ENCODE peak calls at places on chromosomes 5 and 9, in seven cellular contexts. M is bronchial epithelial cell, T is AG04449, Z is heart right ventricle, W is upper lobe of right lung, D is fibroblast of mammary gland, O is IMR-90. X is an unnamed sample.

GRCh38 chr5:6193315-6193714 is 185.0 kb downstream of the MED10 start:
- DNase-seq in M (no peak), D (no peak), T (no peak), W (no peak), O (no peak), Z (no peak), X (no peak)

GRCh38 chr5:147628054-147628895 is 118.4 kb upstream of the DPYSL3 start:
- DNase-seq in W (no peak), M (peak), Z (peak), D (peak), O (peak), T (no peak), X (peak)

GRCh38 chr5:178793156-178793555 is 62.7 kb upstream of the ZNF354A start:
- DNase-seq in W (peak), M (peak), T (no peak), D (no peak), O (no peak), Z (no peak), X (no peak)

GRCh38 chr5:143601917-143602333 is 198.4 kb upstream of the NR3C1 start:
- DNase-seq in T (no peak), Z (no peak), M (no peak), W (no peak), D (no peak), O (no peak), X (no peak)

GRCh38 chr5:135977375-135977928 is 22.7 kb upstream of the LECT2 start:
- DNase-seq in T (no peak), D (no peak), O (peak), Z (peak), M (peak), W (peak), X (peak)

GRCh38 chr9:126125577-126125976 is 201.1 kb upstream of the MVB12B start:
- DNase-seq in O (no peak), M (no peak), W (no peak), D (no peak), T (no peak), Z (no peak), X (no peak)

GRCh38 chr5:32712463-32713395 is 1.6 kb downstream of the NPR3 start:
- DNase-seq in M (no peak), Z (no peak), D (peak), W (no peak), T (no peak), O (peak), X (no peak)

GRCh38 chr5:121984250-121984649 is 22.5 kb downstream of the SRFBP1 start:
- DNase-seq in W (no peak), O (no peak), M (no peak), Z (no peak), T (no peak), D (no peak), X (no peak)

GRCh38 chr5:13143630-13144029 is 800.9 kb downstream of the DNAH5 start:
- DNase-seq in W (no peak), M (peak), O (no peak), T (no peak), Z (no peak), D (no peak), X (no peak)

GRCh38 chr5:139488269-139488668 is 5.7 kb upstream of the STING1 start:
- DNase-seq in Z (peak), M (no peak), W (no peak), O (no peak), D (no peak), T (no peak), X (no peak)

GRCh38 chr9:134629061-134629585 is 12.5 kb upstream of the COL5A1 start:
- DNase-seq in O (no peak), D (no peak), T (no peak), M (no peak), Z (no peak), W (peak), X (no peak)

GRCh38 chr5:120919017-120919416 is 454.9 kb downstream of the PRR16 start:
- DNase-seq in T (no peak), M (no peak), W (no peak), O (no peak), Z (no peak), D (peak), X (no peak)

GRCh38 chr5:160432815-160433214 is 11.2 kb downstream of the PTTG1 start:
- DNase-seq in D (no peak), Z (no peak), T (no peak), M (no peak), O (no peak), W (no peak), X (no peak)

GRCh38 chr5:37769840-37770239 is 70.0 kb downstream of the GDNF start:
- DNase-seq in O (no peak), M (no peak), D (no peak), T (no peak), W (no peak), Z (no peak), X (no peak)

DNA sequence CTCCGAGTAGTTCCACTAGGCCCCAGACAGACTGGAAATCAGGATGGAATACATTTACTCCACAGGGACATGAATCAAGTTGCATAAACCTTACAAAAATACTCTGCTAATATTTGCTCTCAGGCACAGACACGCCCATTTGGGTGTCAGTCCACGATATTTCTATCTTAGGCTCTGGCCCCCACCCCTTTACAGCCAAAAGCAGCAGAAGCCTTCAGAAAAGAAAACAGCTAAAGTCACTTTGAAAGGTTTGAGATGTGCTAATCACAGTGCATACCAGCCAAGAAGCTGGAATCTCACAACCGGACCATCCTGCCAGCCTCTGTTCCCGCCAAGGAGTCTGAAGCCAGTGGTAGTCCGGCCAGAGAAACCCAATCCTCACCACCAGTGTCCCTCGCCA is 22.6 kb downstream of the PTPN3 start:
- DNase-seq in Z (no peak), O (no peak), W (no peak), M (no peak), T (no peak), D (no peak), X (no peak)
- H3K4me3 ChIP-seq in Z (no peak), O (no peak), W (no peak), M (no peak), T (no peak), D (no peak), X (no peak)

DNA sequence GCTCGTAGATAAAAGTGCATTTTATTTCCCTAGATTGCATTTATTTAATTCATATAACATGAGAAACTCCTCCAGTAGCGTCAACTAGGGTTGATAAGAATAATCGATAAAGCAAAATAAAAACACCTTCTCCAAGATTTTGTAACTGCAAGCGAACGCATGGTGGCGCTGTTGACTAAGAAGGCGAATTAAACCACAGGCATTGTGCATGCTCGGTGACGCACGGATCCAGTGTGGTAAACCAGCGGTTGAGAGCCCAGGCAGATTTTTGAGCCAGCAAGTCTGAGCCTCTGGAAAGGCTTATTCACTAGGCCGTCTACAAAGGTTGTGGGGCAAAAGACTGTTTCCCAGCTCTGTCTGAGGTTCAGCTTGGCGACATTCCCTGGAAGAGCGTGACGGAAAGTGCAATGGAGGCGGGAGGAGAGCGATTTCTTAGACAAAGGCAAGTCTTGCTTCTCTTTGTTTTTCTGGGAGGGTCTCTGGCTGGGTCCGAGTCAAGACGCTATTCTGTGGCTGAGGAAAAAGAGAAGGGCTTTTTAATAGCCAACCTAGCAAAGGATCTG is at the start of gene PCDHB3:
- DNase-seq in W (peak), Z (peak), O (peak), T (no peak), D (peak), M (peak), X (peak)
- TF ChIP-seq CTCF in W (peak), Z (peak), O (peak), T (no peak), D (peak), M (peak), X (no peak)

GRCh38 chr9:14309403-14309802 is 4.5 kb downstream of the NFIB start:
- DNase-seq in M (peak), Z (no peak), D (peak), O (peak), W (no peak), T (no peak), X (peak)
- H3K4me3 ChIP-seq in M (peak), Z (peak), D (no peak), O (no peak), W (peak), T (no peak), X (peak)

GRCh38 chr5:129356846-129357245 is 103.3 kb upstream of the ADAMTS19 start:
- DNase-seq in W (no peak), M (no peak), T (no peak), Z (no peak), D (peak), O (no peak), X (no peak)

GRCh38 chr5:129358069-129358468 is 102.0 kb upstream of the ADAMTS19 start:
- DNase-seq in Z (no peak), D (no peak), W (no peak), M (no peak), T (no peak), O (no peak), X (no peak)

GRCh38 chr5:129363991-129364390 is 96.1 kb upstream of the ADAMTS19 start:
- DNase-seq in O (no peak), M (no peak), T (no peak), D (no peak), Z (no peak), W (no peak), X (no peak)

GRCh38 chr5:129361441-129362025 is 98.6 kb upstream of the ADAMTS19 start:
- DNase-seq in D (peak), T (no peak), Z (no peak), M (peak), W (no peak), O (peak), X (peak)

GRCh38 chr5:129359450-129359849 is 100.6 kb upstream of the ADAMTS19 start:
- DNase-seq in D (no peak), Z (no peak), W (no peak), M (peak), T (no peak), O (no peak), X (no peak)
- TF ChIP-seq CTCF in D (no peak), Z (no peak), W (no peak), M (no peak), T (no peak), O (no peak), X (no peak)

GRCh38 chr9:137410891-137411249 is 12.1 kb downstream of the EXD3 start:
- DNase-seq in O (no peak), D (no peak), T (no peak), W (no peak), Z (no peak), M (no peak), X (no peak)

GRCh38 chr9:137411670-137412380 is 11.1 kb downstream of the EXD3 start:
- DNase-seq in M (peak), T (no peak), O (peak), Z (peak), W (peak), D (peak), X (peak)

GRCh38 chr9:137409515-137409914 is 13.4 kb downstream of the EXD3 start:
- DNase-seq in T (no peak), M (no peak), O (no peak), D (no peak), Z (no peak), W (no peak), X (no peak)

GRCh38 chr9:137412431-137412830 is 10.5 kb downstream of the EXD3 start:
- DNase-seq in T (no peak), D (peak), O (peak), W (no peak), Z (no peak), M (no peak), X (no peak)

GRCh38 chr9:137411260-137411659 is 11.7 kb downstream of the EXD3 start:
- DNase-seq in O (no peak), W (no peak), T (no peak), M (no peak), Z (peak), D (no peak), X (no peak)
- H3K4me3 ChIP-seq in O (no peak), W (peak), T (no peak), M (no peak), Z (peak), D (no peak), X (no peak)

DNA sequence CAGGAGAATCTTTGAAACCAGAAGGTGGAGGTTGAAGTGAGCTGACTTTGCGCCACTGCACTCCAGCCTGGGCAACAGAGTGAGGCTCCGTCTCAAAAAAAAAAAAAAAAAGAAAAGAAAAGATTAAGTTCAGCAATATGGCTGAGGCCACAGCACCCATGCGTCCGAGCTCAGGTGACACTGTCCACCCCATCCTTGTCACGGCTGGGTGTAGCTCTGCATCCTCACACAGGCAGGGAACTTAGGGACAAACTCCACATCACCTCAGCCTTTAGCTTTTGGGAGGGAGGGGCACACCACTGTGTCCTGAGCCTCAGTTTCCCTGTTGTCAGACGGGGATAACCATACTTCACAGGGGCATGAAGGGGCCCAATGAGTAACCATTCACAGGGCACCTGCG is 15.5 kb downstream of the FGD3 start:
- DNase-seq in W (peak), T (no peak), Z (no peak), M (no peak), D (no peak), O (no peak), X (no peak)
- TF ChIP-seq CTCF in W (no peak), T (no peak), Z (no peak), M (no peak), D (no peak), O (no peak), X (no peak)

DNA sequence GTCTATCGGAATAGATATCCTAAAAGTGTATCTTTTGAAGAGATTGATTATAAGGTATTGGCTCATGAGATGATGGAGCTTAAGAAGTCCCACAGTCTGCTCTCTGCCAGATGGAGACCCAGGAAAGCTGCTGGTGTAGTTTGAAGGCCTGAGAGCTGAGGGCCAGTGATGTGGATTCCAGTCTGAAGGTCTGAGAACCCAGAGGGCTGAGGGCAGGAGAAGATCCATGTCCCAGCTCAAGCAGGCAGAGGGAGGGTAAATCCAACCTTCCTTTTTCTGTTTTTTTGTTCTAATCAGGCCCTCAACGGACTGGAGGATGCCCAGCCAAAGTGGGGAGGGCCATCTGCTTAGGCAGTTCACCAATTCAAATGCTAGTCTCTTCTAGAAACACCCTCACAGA is 11.0 kb upstream of the ABL1 start:
- DNase-seq in O (no peak), M (no peak), D (no peak), Z (no peak), W (no peak), T (no peak), X (no peak)
- H3K4me3 ChIP-seq in O (no peak), M (no peak), D (no peak), Z (no peak), W (no peak), T (no peak), X (no peak)

GRCh38 chr9:120500733-120501132 is 79.2 kb downstream of the CDK5RAP2 start:
- DNase-seq in Z (no peak), T (no peak), W (no peak), D (no peak), O (no peak), M (no peak), X (no peak)

GRCh38 chr9:120510816-120511215 is 69.2 kb downstream of the CDK5RAP2 start:
- DNase-seq in O (peak), M (peak), W (no peak), T (no peak), D (no peak), Z (no peak), X (no peak)

GRCh38 chr9:120507936-120508510 is 71.9 kb downstream of the CDK5RAP2 start:
- DNase-seq in W (no peak), T (no peak), M (no peak), O (no peak), D (no peak), Z (no peak), X (no peak)

GRCh38 chr9:120505186-120505585 is 74.8 kb downstream of the CDK5RAP2 start:
- DNase-seq in W (no peak), D (peak), T (no peak), O (no peak), Z (no peak), M (no peak), X (peak)
- TF ChIP-seq CTCF in W (peak), D (peak), T (no peak), O (no peak), Z (no peak), M (peak), X (no peak)

GRCh38 chr9:113536483-113537226 is 73.1 kb downstream of the RGS3 start:
- DNase-seq in O (no peak), T (no peak), M (no peak), D (peak), W (no peak), Z (peak), X (no peak)

GRCh38 chr9:113537227-113537810 is 73.8 kb downstream of the RGS3 start:
- DNase-seq in T (no peak), M (no peak), Z (no peak), O (no peak), D (no peak), W (no peak), X (no peak)

GRCh38 chr9:113536166-113536482 is 72.6 kb downstream of the RGS3 start:
- DNase-seq in T (no peak), W (no peak), Z (no peak), D (no peak), M (no peak), O (no peak), X (no peak)

GRCh38 chr9:113538646-113539430 is 75.3 kb downstream of the RGS3 start:
- DNase-seq in T (no peak), W (no peak), O (no peak), D (no peak), Z (no peak), M (no peak), X (no peak)

GRCh38 chr9:113538131-113538530 is 74.6 kb downstream of the RGS3 start:
- DNase-seq in O (no peak), Z (no peak), M (no peak), D (no peak), T (no peak), W (no peak), X (no peak)
- H3K4me3 ChIP-seq in O (no peak), Z (no peak), M (no peak), D (no peak), T (no peak), W (no peak), X (no peak)

DNA sequence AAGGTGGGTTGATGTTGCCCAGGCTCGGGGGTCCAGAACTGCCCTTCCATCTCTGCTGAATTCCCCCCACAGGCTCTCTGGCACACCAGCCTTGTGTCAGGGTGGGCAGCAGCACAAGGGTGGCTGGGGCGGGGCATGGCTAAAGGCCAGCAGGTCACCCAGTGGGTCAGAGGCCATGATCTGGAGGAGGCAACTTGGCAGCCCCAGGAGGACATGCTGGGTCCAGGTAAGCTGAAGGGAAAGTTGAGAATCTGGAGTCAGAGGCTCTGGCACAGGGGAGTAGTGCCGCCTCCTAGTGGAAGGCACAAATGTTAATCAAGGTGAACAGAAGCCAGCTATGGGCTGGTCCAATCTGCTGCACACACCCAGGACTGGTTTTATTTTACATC is 6.2 kb downstream of the TMEM8B start:
- DNase-seq in M (no peak), Z (no peak), T (no peak), O (no peak), D (no peak), W (no peak), X (no peak)
- TF ChIP-seq CTCF in M (peak), Z (peak), T (no peak), O (peak), D (peak), W (peak), X (peak)